ENCODE peak calls at places on chromosomes 3 and 15, in six cellular contexts. One of them, this sample, is unnamed.

GRCh38 chr3:105368575-105369500 is 2.1 kb downstream of the ALCAM start:
- DNase-seq in gastrocnemius medialis: no peak
- DNase-seq in HEK293T: peak
- DNase-seq in AG04449: no peak
- DNase-seq in Caco-2: peak
- DNase-seq in HTR-8/SVneo: peak
- DNase-seq in this sample: no peak

GRCh38 chr3:32184187-32184730 is 54.2 kb upstream of the CMTM8 start:
- DNase-seq in Caco-2: no peak
- DNase-seq in HEK293T: no peak
- DNase-seq in AG04449: no peak
- DNase-seq in HTR-8/SVneo: no peak
- DNase-seq in gastrocnemius medialis: no peak
- DNase-seq in this sample: no peak

GRCh38 chr15:63044645-63045437 is 2.3 kb downstream of the TPM1 start:
- DNase-seq in AG04449: no peak
- DNase-seq in gastrocnemius medialis: no peak
- DNase-seq in HEK293T: no peak
- DNase-seq in Caco-2: peak
- DNase-seq in HTR-8/SVneo: peak
- DNase-seq in this sample: no peak

GRCh38 chr3:33006571-33007286 is 55.3 kb downstream of the CCR4 start:
- DNase-seq in Caco-2: no peak
- DNase-seq in HTR-8/SVneo: no peak
- DNase-seq in gastrocnemius medialis: no peak
- DNase-seq in AG04449: no peak
- DNase-seq in HEK293T: no peak
- DNase-seq in this sample: no peak

GRCh38 chr3:34683851-34684250 is 885.4 kb downstream of the PDCD6IP start:
- DNase-seq in Caco-2: peak
- DNase-seq in AG04449: no peak
- DNase-seq in gastrocnemius medialis: no peak
- DNase-seq in HEK293T: peak
- DNase-seq in HTR-8/SVneo: peak
- DNase-seq in this sample: no peak

GRCh38 chr15:74264081-74264501 is 28.0 kb downstream of the CCDC33 start:
- DNase-seq in gastrocnemius medialis: no peak
- DNase-seq in Caco-2: no peak
- DNase-seq in AG04449: no peak
- DNase-seq in HEK293T: no peak
- DNase-seq in HTR-8/SVneo: no peak
- DNase-seq in this sample: no peak

GRCh38 chr3:171811059-171811912 is 1.0 kb upstream of the PLD1 start:
- DNase-seq in Caco-2: peak
- DNase-seq in gastrocnemius medialis: peak
- DNase-seq in HEK293T: no peak
- DNase-seq in HTR-8/SVneo: peak
- DNase-seq in AG04449: peak
- DNase-seq in this sample: no peak

GRCh38 chr15:87747106-87747505 is 509.4 kb downstream of the NTRK3 start:
- DNase-seq in gastrocnemius medialis: no peak
- DNase-seq in Caco-2: no peak
- DNase-seq in AG04449: no peak
- DNase-seq in HEK293T: no peak
- DNase-seq in HTR-8/SVneo: no peak
- DNase-seq in this sample: no peak

GRCh38 chr15:58501006-58501405 is 69.2 kb downstream of the LIPC start:
- DNase-seq in AG04449: no peak
- DNase-seq in HEK293T: no peak
- DNase-seq in gastrocnemius medialis: no peak
- DNase-seq in Caco-2: no peak
- DNase-seq in HTR-8/SVneo: no peak
- DNase-seq in this sample: no peak

GRCh38 chr3:140420621-140421357 is 257.1 kb upstream of the TRIM42 start:
- DNase-seq in Caco-2: no peak
- DNase-seq in HEK293T: no peak
- DNase-seq in HTR-8/SVneo: peak
- DNase-seq in gastrocnemius medialis: no peak
- DNase-seq in AG04449: peak
- DNase-seq in this sample: no peak

GRCh38 chr3:187686874-187687273 is 15.5 kb downstream of the RTP2 start:
- DNase-seq in Caco-2: no peak
- DNase-seq in AG04449: no peak
- DNase-seq in HTR-8/SVneo: no peak
- DNase-seq in HEK293T: no peak
- DNase-seq in gastrocnemius medialis: no peak
- DNase-seq in this sample: no peak

GRCh38 chr15:46293550-46293949 is 658.7 kb downstream of the SQOR start:
- DNase-seq in HEK293T: no peak
- DNase-seq in AG04449: no peak
- DNase-seq in gastrocnemius medialis: no peak
- DNase-seq in HTR-8/SVneo: no peak
- DNase-seq in Caco-2: no peak
- DNase-seq in this sample: no peak

GRCh38 chr3:139546772-139547171 is 7.2 kb upstream of the RBP1 start:
- DNase-seq in HEK293T: no peak
- DNase-seq in AG04449: no peak
- DNase-seq in gastrocnemius medialis: no peak
- DNase-seq in HTR-8/SVneo: no peak
- DNase-seq in Caco-2: no peak
- DNase-seq in this sample: no peak

GRCh38 chr3:133271491-133271890 is 128.4 kb upstream of the BFSP2 start:
- DNase-seq in HEK293T: no peak
- DNase-seq in HTR-8/SVneo: no peak
- DNase-seq in AG04449: no peak
- DNase-seq in Caco-2: no peak
- DNase-seq in gastrocnemius medialis: no peak
- DNase-seq in this sample: no peak

GRCh38 chr15:79977431-79977940 is 6.5 kb upstream of the BCL2A1 start:
- DNase-seq in HEK293T: no peak
- DNase-seq in Caco-2: no peak
- DNase-seq in gastrocnemius medialis: no peak
- DNase-seq in AG04449: no peak
- DNase-seq in HTR-8/SVneo: no peak
- DNase-seq in this sample: no peak

GRCh38 chr3:111538687-111539086 is 3.3 kb upstream of the CD96 start:
- DNase-seq in AG04449: no peak
- DNase-seq in HTR-8/SVneo: peak
- DNase-seq in HEK293T: no peak
- DNase-seq in gastrocnemius medialis: no peak
- DNase-seq in Caco-2: no peak
- DNase-seq in this sample: no peak

GRCh38 chr3:57820479-57820878 is 64.4 kb downstream of the SLMAP start:
- DNase-seq in HEK293T: no peak
- DNase-seq in gastrocnemius medialis: no peak
- DNase-seq in Caco-2: no peak
- DNase-seq in HTR-8/SVneo: no peak
- DNase-seq in AG04449: no peak
- DNase-seq in this sample: no peak

GRCh38 chr3:97952280-97952679 is 20.0 kb downstream of the RIOX2 start:
- DNase-seq in Caco-2: no peak
- DNase-seq in HTR-8/SVneo: no peak
- DNase-seq in AG04449: no peak
- DNase-seq in HEK293T: no peak
- DNase-seq in gastrocnemius medialis: peak
- DNase-seq in this sample: no peak

GRCh38 chr15:63185206-63185605 is 4.2 kb upstream of the RAB8B start:
- DNase-seq in AG04449: no peak
- DNase-seq in HTR-8/SVneo: no peak
- DNase-seq in gastrocnemius medialis: no peak
- DNase-seq in HEK293T: no peak
- DNase-seq in Caco-2: no peak
- DNase-seq in this sample: no peak

GRCh38 chr15:94119923-94120775 is 111.2 kb upstream of the MCTP2 start:
- DNase-seq in Caco-2: peak
- DNase-seq in HEK293T: peak
- DNase-seq in AG04449: peak
- DNase-seq in HTR-8/SVneo: peak
- DNase-seq in gastrocnemius medialis: peak
- DNase-seq in this sample: peak

GRCh38 chr15:52060511-52060910 is 41.5 kb downstream of the MAPK6 start:
- DNase-seq in AG04449: no peak
- DNase-seq in HEK293T: no peak
- DNase-seq in Caco-2: no peak
- DNase-seq in HTR-8/SVneo: no peak
- DNase-seq in gastrocnemius medialis: no peak
- DNase-seq in this sample: no peak

GRCh38 chr3:43035801-43036340 is 56.8 kb downstream of the GASK1A start:
- DNase-seq in HEK293T: no peak
- DNase-seq in AG04449: no peak
- DNase-seq in gastrocnemius medialis: no peak
- DNase-seq in Caco-2: no peak
- DNase-seq in HTR-8/SVneo: no peak
- DNase-seq in this sample: no peak

This sample was measured in GM12891.